ENCODE peak calls at places on chromosomes 16 and 17, in six cellular contexts. One of them, this sample, is unnamed.

GRCh38 chr16:49859139-49859947 is 3.4 kb upstream of the ZNF423 start:
- DNase-seq in stomach: no peak
- DNase-seq in tibial nerve: no peak
- DNase-seq in transverse colon: peak; percentile 67
- DNase-seq in gastrocnemius medialis: no peak
- DNase-seq in IMR-90: no peak
- DNase-seq in this sample: peak; percentile 86

GRCh38 chr17:46876353-46876887 is 25.0 kb downstream of the WNT9B start:
- DNase-seq in stomach: peak; percentile 86
- DNase-seq in tibial nerve: no peak
- DNase-seq in transverse colon: peak; percentile 75
- DNase-seq in gastrocnemius medialis: no peak
- DNase-seq in IMR-90: no peak
- DNase-seq in this sample: no peak

GRCh38 chr16:64629622-64630021 is 492.2 kb downstream of the CDH11 start:
- DNase-seq in stomach: no peak
- DNase-seq in tibial nerve: no peak
- DNase-seq in transverse colon: no peak
- DNase-seq in gastrocnemius medialis: no peak
- DNase-seq in IMR-90: no peak
- DNase-seq in this sample: no peak

GRCh38 chr17:69218986-69219385 is 9.6 kb downstream of the ABCA10 start:
- DNase-seq in stomach: no peak
- DNase-seq in tibial nerve: no peak
- DNase-seq in transverse colon: no peak
- DNase-seq in gastrocnemius medialis: no peak
- DNase-seq in IMR-90: no peak
- DNase-seq in this sample: no peak

GRCh38 chr17:81681672-81682071 is 1.9 kb downstream of the ARL16 start:
- DNase-seq in stomach: no peak
- DNase-seq in tibial nerve: no peak
- DNase-seq in transverse colon: no peak
- DNase-seq in gastrocnemius medialis: no peak
- DNase-seq in IMR-90: no peak
- DNase-seq in this sample: peak; percentile 48

GRCh38 chr17:29079887-29080286 is 36.9 kb downstream of the PIPOX start:
- DNase-seq in stomach: no peak
- DNase-seq in tibial nerve: no peak
- DNase-seq in transverse colon: no peak
- DNase-seq in gastrocnemius medialis: no peak
- DNase-seq in IMR-90: no peak
- DNase-seq in this sample: no peak

GRCh38 chr17:79410681-79411080 is 200.2 kb downstream of the RBFOX3 start:
- DNase-seq in stomach: no peak
- DNase-seq in tibial nerve: no peak
- DNase-seq in transverse colon: no peak
- DNase-seq in gastrocnemius medialis: no peak
- DNase-seq in IMR-90: no peak
- DNase-seq in this sample: no peak

GRCh38 chr16:76947694-76948093 is 243.3 kb upstream of the MON1B start:
- DNase-seq in stomach: no peak
- DNase-seq in tibial nerve: no peak
- DNase-seq in transverse colon: no peak
- DNase-seq in gastrocnemius medialis: no peak
- DNase-seq in IMR-90: no peak
- DNase-seq in this sample: no peak

GRCh38 chr17:4498461-4499397 is at the start of gene SPNS2:
- DNase-seq in stomach: peak; percentile 83
- DNase-seq in tibial nerve: no peak
- DNase-seq in transverse colon: peak; percentile 68
- DNase-seq in gastrocnemius medialis: peak; percentile 39
- DNase-seq in IMR-90: peak; percentile 29
- DNase-seq in this sample: peak; percentile 76

GRCh38 chr16:11248133-11248532 is 7.9 kb downstream of the SOCS1 start:
- DNase-seq in stomach: no peak
- DNase-seq in tibial nerve: no peak
- DNase-seq in transverse colon: no peak
- DNase-seq in gastrocnemius medialis: no peak
- DNase-seq in IMR-90: peak; percentile 24
- DNase-seq in this sample: no peak

GRCh38 chr16:19744670-19745069 is 26.6 kb downstream of the IQCK start:
- DNase-seq in stomach: no peak
- DNase-seq in tibial nerve: no peak
- DNase-seq in transverse colon: no peak
- DNase-seq in gastrocnemius medialis: no peak
- DNase-seq in IMR-90: no peak
- DNase-seq in this sample: no peak

GRCh38 chr16:67339453-67339852 is 12.8 kb downstream of the LRRC36 start:
- DNase-seq in stomach: no peak
- DNase-seq in tibial nerve: no peak
- DNase-seq in transverse colon: no peak
- DNase-seq in gastrocnemius medialis: no peak
- DNase-seq in IMR-90: peak; percentile 60
- DNase-seq in this sample: no peak

GRCh38 chr16:50888486-50889261 is 146.8 kb downstream of the CYLD start:
- DNase-seq in stomach: no peak
- DNase-seq in tibial nerve: no peak
- DNase-seq in transverse colon: no peak
- DNase-seq in gastrocnemius medialis: no peak
- DNase-seq in IMR-90: no peak
- DNase-seq in this sample: no peak

GRCh38 chr16:55944377-55944802 is 69.2 kb upstream of the CES5A start:
- DNase-seq in stomach: peak; percentile 54
- DNase-seq in tibial nerve: peak; percentile 52
- DNase-seq in transverse colon: peak; percentile 61
- DNase-seq in gastrocnemius medialis: peak; percentile 60
- DNase-seq in IMR-90: peak; percentile 55
- DNase-seq in this sample: peak; percentile 76

GRCh38 chr17:34156741-34157589 is 98.1 kb upstream of the CCL2 start:
- DNase-seq in stomach: no peak
- DNase-seq in tibial nerve: no peak
- DNase-seq in transverse colon: no peak
- DNase-seq in gastrocnemius medialis: no peak
- DNase-seq in IMR-90: no peak
- DNase-seq in this sample: no peak

GRCh38 chr17:49858796-49859195 is 10.9 kb upstream of the TAC4 start:
- DNase-seq in stomach: no peak
- DNase-seq in tibial nerve: no peak
- DNase-seq in transverse colon: no peak
- DNase-seq in gastrocnemius medialis: no peak
- DNase-seq in IMR-90: no peak
- DNase-seq in this sample: no peak

GRCh38 chr17:65261152-65261551 is 124.0 kb downstream of the RGS9 start:
- DNase-seq in stomach: no peak
- DNase-seq in tibial nerve: no peak
- DNase-seq in transverse colon: no peak
- DNase-seq in gastrocnemius medialis: no peak
- DNase-seq in IMR-90: no peak
- DNase-seq in this sample: no peak

GRCh38 chr17:1371893-1372590 is 28.0 kb downstream of the YWHAE start:
- DNase-seq in stomach: no peak
- DNase-seq in tibial nerve: no peak
- DNase-seq in transverse colon: no peak
- DNase-seq in gastrocnemius medialis: no peak
- DNase-seq in IMR-90: no peak
- DNase-seq in this sample: no peak

GRCh38 chr16:55294947-55295346 is 29.1 kb upstream of the IRX6 start:
- DNase-seq in stomach: no peak
- DNase-seq in tibial nerve: no peak
- DNase-seq in transverse colon: no peak
- DNase-seq in gastrocnemius medialis: peak; percentile 27
- DNase-seq in IMR-90: no peak
- DNase-seq in this sample: peak; percentile 63

GRCh38 chr16:80174416-80174815 is 366.4 kb upstream of the DYNLRB2 start:
- DNase-seq in stomach: no peak
- DNase-seq in tibial nerve: no peak
- DNase-seq in transverse colon: no peak
- DNase-seq in gastrocnemius medialis: no peak
- DNase-seq in IMR-90: peak; percentile 89
- DNase-seq in this sample: no peak

GRCh38 chr16:65070831-65071230 is 51.0 kb downstream of the CDH11 start:
- DNase-seq in stomach: peak; percentile 26
- DNase-seq in tibial nerve: no peak
- DNase-seq in transverse colon: peak; percentile 52
- DNase-seq in gastrocnemius medialis: peak; percentile 92
- DNase-seq in IMR-90: peak; percentile 99
- DNase-seq in this sample: peak; percentile 71

GRCh38 chr17:53313746-53314145 is 509.0 kb upstream of the KIF2B start:
- DNase-seq in stomach: no peak
- DNase-seq in tibial nerve: no peak
- DNase-seq in transverse colon: no peak
- DNase-seq in gastrocnemius medialis: no peak
- DNase-seq in IMR-90: no peak
- DNase-seq in this sample: no peak

DNA sequence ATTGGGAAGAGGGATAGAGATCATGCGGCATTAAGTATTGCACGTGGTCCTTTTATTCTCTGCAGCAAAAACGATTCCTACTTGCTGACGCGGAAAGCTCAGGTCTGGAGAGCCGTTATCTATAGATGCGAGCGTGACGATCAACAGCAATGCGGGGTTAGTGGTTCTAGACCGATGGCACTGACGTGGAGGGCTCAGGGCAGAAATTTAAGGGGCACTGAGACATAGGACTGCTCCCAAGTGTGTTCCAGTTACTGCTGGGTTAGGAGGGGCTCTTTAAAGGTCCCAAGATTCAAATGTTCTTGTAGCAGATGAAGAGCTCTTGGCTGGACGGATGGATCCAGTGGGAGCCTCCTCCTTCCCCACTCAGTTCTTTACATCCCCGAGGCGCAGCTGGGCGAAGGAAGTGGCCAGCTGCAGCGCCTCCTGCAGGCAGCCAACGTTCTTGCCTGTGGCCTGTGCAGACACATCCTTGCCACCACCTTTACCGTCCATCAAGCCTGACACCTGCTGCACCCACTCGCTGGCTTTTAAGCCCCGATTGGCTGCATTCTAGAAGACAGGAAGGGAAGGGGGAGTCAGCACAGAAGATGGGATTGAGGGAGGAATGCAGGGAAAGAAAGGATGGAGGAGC is 732 bp upstream of the EXOSC6 start:
- DNase-seq in stomach: no peak
- DNase-seq in tibial nerve: no peak
- DNase-seq in transverse colon: no peak
- DNase-seq in gastrocnemius medialis: no peak
- DNase-seq in IMR-90: peak; percentile 11
- DNase-seq in this sample: no peak
- H3K27ac ChIP-seq in stomach: no peak overlapping the region
- H3K27ac ChIP-seq in tibial nerve: no peak overlapping the region
- H3K27ac ChIP-seq in transverse colon: peak overlapping the region; percentile 97
- H3K27ac ChIP-seq in gastrocnemius medialis: no peak overlapping the region
- H3K27ac ChIP-seq in IMR-90: no peak overlapping the region
- H3K27ac ChIP-seq in this sample: no peak overlapping the region

GRCh38 chr17:82865274-82865673 is 25.5 kb upstream of the ZNF750 start:
- DNase-seq in stomach: no peak
- DNase-seq in tibial nerve: no peak
- DNase-seq in transverse colon: no peak
- DNase-seq in gastrocnemius medialis: no peak
- DNase-seq in IMR-90: no peak
- DNase-seq in this sample: no peak

GRCh38 chr17:82863646-82863940 is 23.8 kb upstream of the ZNF750 start:
- DNase-seq in stomach: no peak
- DNase-seq in tibial nerve: no peak
- DNase-seq in transverse colon: no peak
- DNase-seq in gastrocnemius medialis: no peak
- DNase-seq in IMR-90: no peak
- DNase-seq in this sample: peak; percentile 15

GRCh38 chr17:82864721-82865240 is 25.0 kb upstream of the ZNF750 start:
- DNase-seq in stomach: no peak
- DNase-seq in tibial nerve: no peak
- DNase-seq in transverse colon: no peak
- DNase-seq in gastrocnemius medialis: no peak
- DNase-seq in IMR-90: no peak
- DNase-seq in this sample: no peak

GRCh38 chr17:82862758-82863645 is 23.2 kb upstream of the ZNF750 start:
- DNase-seq in stomach: no peak
- DNase-seq in tibial nerve: no peak
- DNase-seq in transverse colon: no peak
- DNase-seq in gastrocnemius medialis: no peak
- DNase-seq in IMR-90: no peak
- DNase-seq in this sample: peak; percentile 18

DNA sequence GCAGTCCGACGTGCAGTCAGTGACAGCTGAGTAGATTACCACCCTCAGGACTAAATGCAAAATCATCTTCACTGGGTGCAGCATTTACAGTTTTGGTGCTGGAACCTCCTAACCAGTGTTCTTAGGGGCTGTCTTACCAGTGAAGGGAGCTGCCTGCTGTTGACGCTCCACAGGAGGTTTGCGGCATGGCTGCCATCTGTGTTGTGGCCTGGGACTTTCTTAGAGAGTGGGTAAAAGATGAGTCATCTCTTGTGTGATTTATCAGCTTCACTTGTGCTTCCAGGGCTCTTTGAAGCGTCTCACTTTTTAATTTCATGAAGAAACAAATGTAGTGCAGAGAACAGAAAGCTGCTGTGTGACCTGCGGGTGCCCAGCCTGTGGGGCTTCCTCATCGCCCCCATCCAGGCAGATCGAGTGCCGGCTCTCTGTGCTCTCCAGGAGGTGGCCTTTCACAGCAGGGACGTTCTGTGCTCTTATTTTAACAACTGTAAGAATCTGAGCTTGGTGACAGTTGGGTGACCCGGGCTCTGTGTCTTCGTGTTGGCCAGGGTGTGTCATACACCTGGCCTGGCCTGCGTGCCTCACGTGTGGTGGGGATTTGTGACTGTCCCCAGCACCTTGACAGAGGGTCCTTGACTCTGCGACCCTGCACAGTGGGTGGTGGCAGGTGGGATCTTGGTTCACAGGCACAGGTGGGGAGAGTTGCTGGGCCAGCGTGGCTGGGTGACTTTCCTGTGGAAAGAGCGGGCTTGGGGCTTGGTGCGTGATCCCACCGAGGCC is 24.3 kb upstream of the ZNF750 start:
- DNase-seq in stomach: peak; percentile 54
- DNase-seq in tibial nerve: no peak
- DNase-seq in transverse colon: peak; percentile 69
- DNase-seq in gastrocnemius medialis: peak; percentile 84
- DNase-seq in IMR-90: peak; percentile 91
- DNase-seq in this sample: no peak
- TF ChIP-seq CTCF in stomach: no peak
- TF ChIP-seq CTCF in tibial nerve: no peak
- TF ChIP-seq CTCF in transverse colon: no peak
- TF ChIP-seq CTCF in gastrocnemius medialis: no peak
- TF ChIP-seq CTCF in IMR-90: no peak
- TF ChIP-seq CTCF in this sample: no peak

GRCh38 chr17:75394332-75394918 is 11.1 kb downstream of the GRB2 start:
- DNase-seq in stomach: no peak
- DNase-seq in tibial nerve: no peak
- DNase-seq in transverse colon: no peak
- DNase-seq in gastrocnemius medialis: no peak
- DNase-seq in IMR-90: no peak
- DNase-seq in this sample: no peak
- TF ChIP-seq POLR2A in stomach: no peak
- TF ChIP-seq POLR2A in tibial nerve: no peak
- TF ChIP-seq POLR2A in transverse colon: no peak
- TF ChIP-seq POLR2A in gastrocnemius medialis: no peak
- TF ChIP-seq POLR2A in IMR-90: no peak
- TF ChIP-seq POLR2A in this sample: no peak

DNA sequence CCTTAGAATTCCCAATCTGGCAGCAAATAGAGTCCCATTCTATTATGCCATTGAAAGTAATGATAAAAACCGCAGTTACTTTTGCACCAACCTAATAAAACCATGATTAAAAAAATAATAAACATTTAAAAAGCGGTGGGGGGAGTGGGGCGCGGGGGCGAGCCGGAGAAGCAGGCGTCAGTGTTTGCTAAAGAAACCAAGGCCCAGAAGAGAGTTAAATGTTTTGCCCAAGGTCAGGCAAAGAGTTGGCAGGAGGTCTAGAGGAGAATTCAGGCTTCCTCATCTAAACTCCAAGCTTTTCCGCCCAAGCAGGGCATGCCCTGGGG is 9.7 kb upstream of the PRSS22 start:
- DNase-seq in stomach: no peak
- DNase-seq in tibial nerve: no peak
- DNase-seq in transverse colon: no peak
- DNase-seq in gastrocnemius medialis: no peak
- DNase-seq in IMR-90: no peak
- DNase-seq in this sample: no peak
- H3K27ac ChIP-seq in stomach: peak overlapping the region; percentile 94
- H3K27ac ChIP-seq in tibial nerve: peak overlapping the region; percentile 78
- H3K27ac ChIP-seq in transverse colon: peak overlapping the region; percentile 91
- H3K27ac ChIP-seq in gastrocnemius medialis: peak overlapping the region; percentile 93
- H3K27ac ChIP-seq in IMR-90: peak overlapping the region; percentile 94
- H3K27ac ChIP-seq in this sample: peak overlapping the region; percentile 94

This sample was measured in heart left ventricle.